ENCODE peak calls at places on chromosomes 11 and 22, in eight cellular contexts. One of them, this sample, is unnamed.

GRCh38 chr11:75499423-75500305 is 26.1 kb downstream of the GDPD5 start:
- DNase-seq in esophagus squamous epithelium: no peak
- DNase-seq in tibial nerve: peak; percentile 81
- DNase-seq in spleen: no peak
- DNase-seq in K562: no peak
- DNase-seq in HepG2: no peak
- DNase-seq in stomach: no peak
- DNase-seq in heart left ventricle: no peak
- DNase-seq in this sample: peak; percentile 89

GRCh38 chr11:12284321-12285050 is 92.9 kb upstream of the PARVA start:
- DNase-seq in spleen: no peak
- DNase-seq in K562: no peak
- DNase-seq in stomach: peak; percentile 24
- DNase-seq in heart left ventricle: no peak
- DNase-seq in tibial nerve: peak; percentile 4
- DNase-seq in esophagus squamous epithelium: no peak
- DNase-seq in HepG2: no peak
- DNase-seq in this sample: no peak

GRCh38 chr11:130301002-130301401 is 13.7 kb downstream of the ZBTB44 start:
- DNase-seq in stomach: no peak
- DNase-seq in K562: no peak
- DNase-seq in spleen: no peak
- DNase-seq in esophagus squamous epithelium: no peak
- DNase-seq in HepG2: no peak
- DNase-seq in tibial nerve: no peak
- DNase-seq in heart left ventricle: no peak
- DNase-seq in this sample: no peak

GRCh38 chr11:124123587-124123986 is 8.3 kb downstream of the VWA5A start:
- DNase-seq in spleen: no peak
- DNase-seq in HepG2: no peak
- DNase-seq in heart left ventricle: no peak
- DNase-seq in esophagus squamous epithelium: no peak
- DNase-seq in tibial nerve: no peak
- DNase-seq in K562: peak; percentile 38
- DNase-seq in stomach: no peak
- DNase-seq in this sample: no peak

GRCh38 chr11:25733777-25734176 is 598.2 kb upstream of the ANO3 start:
- DNase-seq in stomach: no peak
- DNase-seq in K562: no peak
- DNase-seq in spleen: no peak
- DNase-seq in HepG2: no peak
- DNase-seq in heart left ventricle: no peak
- DNase-seq in tibial nerve: no peak
- DNase-seq in esophagus squamous epithelium: no peak
- DNase-seq in this sample: no peak

GRCh38 chr22:40645579-40646197 is 9.2 kb upstream of the MRTFA start:
- DNase-seq in esophagus squamous epithelium: no peak
- DNase-seq in spleen: no peak
- DNase-seq in HepG2: no peak
- DNase-seq in K562: no peak
- DNase-seq in stomach: no peak
- DNase-seq in heart left ventricle: no peak
- DNase-seq in tibial nerve: no peak
- DNase-seq in this sample: no peak

GRCh38 chr11:44046202-44046601 is 1.6 kb upstream of the ACCSL start:
- DNase-seq in K562: no peak
- DNase-seq in tibial nerve: no peak
- DNase-seq in spleen: no peak
- DNase-seq in esophagus squamous epithelium: no peak
- DNase-seq in HepG2: no peak
- DNase-seq in stomach: no peak
- DNase-seq in heart left ventricle: no peak
- DNase-seq in this sample: no peak

GRCh38 chr11:118215262-118215661 is 9.5 kb downstream of the JAML start:
- DNase-seq in stomach: no peak
- DNase-seq in tibial nerve: no peak
- DNase-seq in heart left ventricle: no peak
- DNase-seq in HepG2: no peak
- DNase-seq in K562: no peak
- DNase-seq in esophagus squamous epithelium: no peak
- DNase-seq in spleen: no peak
- DNase-seq in this sample: no peak

GRCh38 chr11:65427691-65428577 is 5.3 kb downstream of the NEAT1 start:
- DNase-seq in tibial nerve: peak; percentile 48
- DNase-seq in K562: no peak
- DNase-seq in heart left ventricle: no peak
- DNase-seq in HepG2: no peak
- DNase-seq in stomach: peak; percentile 64
- DNase-seq in esophagus squamous epithelium: no peak
- DNase-seq in spleen: peak; percentile 74
- DNase-seq in this sample: no peak

GRCh38 chr11:65425105-65425970 is 2.7 kb downstream of the NEAT1 start:
- DNase-seq in stomach: peak; percentile 60
- DNase-seq in heart left ventricle: no peak
- DNase-seq in tibial nerve: peak; percentile 36
- DNase-seq in esophagus squamous epithelium: no peak
- DNase-seq in spleen: peak; percentile 85
- DNase-seq in K562: no peak
- DNase-seq in HepG2: no peak
- DNase-seq in this sample: no peak

GRCh38 chr11:65426839-65427690 is 4.5 kb downstream of the NEAT1 start:
- DNase-seq in K562: no peak
- DNase-seq in spleen: peak; percentile 76
- DNase-seq in esophagus squamous epithelium: no peak
- DNase-seq in tibial nerve: peak; percentile 55
- DNase-seq in stomach: peak; percentile 75
- DNase-seq in heart left ventricle: no peak
- DNase-seq in HepG2: no peak
- DNase-seq in this sample: no peak

GRCh38 chr11:65424200-65425104 is 1.9 kb downstream of the NEAT1 start:
- DNase-seq in esophagus squamous epithelium: no peak
- DNase-seq in K562: no peak
- DNase-seq in stomach: peak; percentile 55
- DNase-seq in heart left ventricle: no peak
- DNase-seq in spleen: peak; percentile 87
- DNase-seq in HepG2: no peak
- DNase-seq in tibial nerve: peak; percentile 55
- DNase-seq in this sample: no peak

DNA sequence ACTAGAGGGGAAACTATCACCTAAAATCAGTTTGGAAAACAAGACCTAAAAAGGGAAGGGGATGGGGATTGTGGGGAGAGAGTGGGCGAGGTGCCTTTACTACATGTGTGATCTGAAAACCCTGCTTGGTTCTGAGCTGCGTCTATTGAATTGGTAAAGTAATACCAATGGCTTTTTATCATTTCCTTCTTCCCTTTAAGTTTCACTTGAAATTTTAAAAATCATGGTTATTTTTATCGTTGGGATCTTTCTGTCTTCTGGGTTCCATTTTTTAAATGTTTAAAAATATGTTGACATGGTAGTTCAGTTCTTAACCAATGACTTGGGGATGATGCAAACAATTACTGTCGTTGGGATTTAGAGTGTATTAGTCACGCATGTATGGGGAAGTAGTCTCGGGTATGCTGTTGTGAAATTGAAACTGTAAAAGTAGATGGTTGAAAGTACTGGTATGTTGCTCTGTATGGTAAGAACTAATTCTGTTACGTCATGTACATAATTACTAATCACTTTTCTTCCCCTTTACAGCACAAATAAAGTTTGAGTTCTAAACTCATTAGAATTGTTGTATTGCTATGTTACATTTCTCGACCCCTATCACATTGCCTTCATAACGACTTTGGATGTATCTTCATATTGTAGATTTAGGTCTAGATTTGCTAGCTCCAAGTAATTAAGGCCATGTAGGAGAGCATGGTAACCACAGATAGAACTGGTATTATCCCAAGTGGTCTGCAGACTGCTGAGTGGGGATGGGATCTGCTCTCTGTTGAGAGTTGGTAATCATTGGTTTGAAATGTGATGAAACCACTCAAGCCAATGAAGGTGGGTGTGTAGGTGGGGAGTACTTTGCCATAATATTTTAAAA is 3.6 kb downstream of the NEAT1 start:
- DNase-seq in K562: no peak
- DNase-seq in heart left ventricle: no peak
- DNase-seq in spleen: no peak
- DNase-seq in stomach: peak; percentile 40
- DNase-seq in HepG2: no peak
- DNase-seq in esophagus squamous epithelium: no peak
- DNase-seq in tibial nerve: peak; percentile 37
- DNase-seq in this sample: no peak
- TF ChIP-seq POLR2A in K562: peak; percentile 65
- TF ChIP-seq POLR2A in heart left ventricle: no peak
- TF ChIP-seq POLR2A in spleen: no peak
- TF ChIP-seq POLR2A in stomach: no peak
- TF ChIP-seq POLR2A in HepG2: no peak
- TF ChIP-seq POLR2A in esophagus squamous epithelium: peak; percentile 44
- TF ChIP-seq POLR2A in tibial nerve: no peak
- TF ChIP-seq POLR2A in this sample: no peak

DNA sequence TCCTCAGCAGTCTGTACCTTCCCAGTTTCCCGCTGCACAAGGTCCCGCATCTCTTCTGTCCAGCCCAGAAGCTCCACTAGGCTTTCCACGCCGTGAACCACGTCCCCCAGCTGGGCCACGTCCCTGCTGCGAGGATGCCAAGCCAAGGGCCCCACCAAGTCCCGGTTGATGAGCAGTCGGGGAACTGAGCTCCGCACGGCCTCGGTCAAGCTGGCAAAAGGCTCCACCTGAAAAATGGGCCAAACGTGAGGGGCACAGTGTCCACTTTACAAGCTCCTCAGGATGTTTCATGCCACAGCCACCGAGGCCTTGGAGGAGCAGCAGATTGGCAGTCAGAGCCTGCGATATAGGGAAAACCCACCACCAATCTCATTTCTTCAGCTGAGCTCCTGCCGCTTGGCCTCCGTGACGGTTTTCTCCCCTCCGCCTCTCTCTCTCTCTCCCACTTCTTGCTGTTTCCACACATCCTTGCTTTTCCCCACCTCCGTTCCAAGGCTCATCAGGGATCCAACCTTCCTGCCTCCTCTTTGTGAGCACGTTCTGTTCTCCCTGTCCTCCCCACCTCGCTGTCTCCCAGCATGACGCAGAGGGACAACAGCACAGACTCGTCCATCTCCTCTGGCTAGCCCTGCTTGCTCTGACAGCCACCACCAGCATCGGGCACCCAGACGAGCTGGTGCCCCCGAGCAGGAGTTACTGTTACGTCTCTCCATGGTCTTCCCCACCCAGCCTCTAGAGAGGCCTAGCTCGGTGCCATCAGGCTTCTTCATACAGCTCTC is 11.5 kb downstream of the RIC8A start:
- DNase-seq in spleen: no peak
- DNase-seq in tibial nerve: no peak
- DNase-seq in K562: no peak
- DNase-seq in esophagus squamous epithelium: no peak
- DNase-seq in HepG2: no peak
- DNase-seq in heart left ventricle: no peak
- DNase-seq in stomach: peak; percentile 21
- DNase-seq in this sample: no peak
- TF ChIP-seq POLR2A in spleen: no peak
- TF ChIP-seq POLR2A in tibial nerve: no peak
- TF ChIP-seq POLR2A in K562: no peak
- TF ChIP-seq POLR2A in esophagus squamous epithelium: no peak
- TF ChIP-seq POLR2A in HepG2: no peak
- TF ChIP-seq POLR2A in heart left ventricle: no peak
- TF ChIP-seq POLR2A in stomach: no peak
- TF ChIP-seq POLR2A in this sample: no peak

GRCh38 chr22:30423959-30424380 is 1.6 kb upstream of the MTFP1 start:
- DNase-seq in K562: peak; percentile 91
- DNase-seq in heart left ventricle: peak; percentile 99
- DNase-seq in stomach: peak; percentile 99
- DNase-seq in tibial nerve: peak; percentile 99
- DNase-seq in spleen: peak; percentile 99
- DNase-seq in esophagus squamous epithelium: peak; percentile 94
- DNase-seq in HepG2: peak; percentile 99
- DNase-seq in this sample: peak; percentile 72

GRCh38 chr22:30426395-30427353 is 1.1 kb downstream of the MTFP1 start:
- DNase-seq in HepG2: peak; percentile 70
- DNase-seq in spleen: peak; percentile 93
- DNase-seq in stomach: peak; percentile 92
- DNase-seq in heart left ventricle: peak; percentile 73
- DNase-seq in esophagus squamous epithelium: no peak
- DNase-seq in tibial nerve: peak; percentile 77
- DNase-seq in K562: peak; percentile 57
- DNase-seq in this sample: no peak

GRCh38 chr22:30425327-30425615 is 297 bp upstream of the MTFP1 start:
- DNase-seq in esophagus squamous epithelium: no peak
- DNase-seq in HepG2: no peak
- DNase-seq in K562: no peak
- DNase-seq in spleen: no peak
- DNase-seq in heart left ventricle: no peak
- DNase-seq in stomach: no peak
- DNase-seq in tibial nerve: no peak
- DNase-seq in this sample: no peak

GRCh38 chr22:30424471-30425326 is 869 bp upstream of the MTFP1 start:
- DNase-seq in tibial nerve: peak; percentile 15
- DNase-seq in stomach: no peak
- DNase-seq in HepG2: no peak
- DNase-seq in heart left ventricle: no peak
- DNase-seq in spleen: no peak
- DNase-seq in K562: no peak
- DNase-seq in esophagus squamous epithelium: no peak
- DNase-seq in this sample: no peak

DNA sequence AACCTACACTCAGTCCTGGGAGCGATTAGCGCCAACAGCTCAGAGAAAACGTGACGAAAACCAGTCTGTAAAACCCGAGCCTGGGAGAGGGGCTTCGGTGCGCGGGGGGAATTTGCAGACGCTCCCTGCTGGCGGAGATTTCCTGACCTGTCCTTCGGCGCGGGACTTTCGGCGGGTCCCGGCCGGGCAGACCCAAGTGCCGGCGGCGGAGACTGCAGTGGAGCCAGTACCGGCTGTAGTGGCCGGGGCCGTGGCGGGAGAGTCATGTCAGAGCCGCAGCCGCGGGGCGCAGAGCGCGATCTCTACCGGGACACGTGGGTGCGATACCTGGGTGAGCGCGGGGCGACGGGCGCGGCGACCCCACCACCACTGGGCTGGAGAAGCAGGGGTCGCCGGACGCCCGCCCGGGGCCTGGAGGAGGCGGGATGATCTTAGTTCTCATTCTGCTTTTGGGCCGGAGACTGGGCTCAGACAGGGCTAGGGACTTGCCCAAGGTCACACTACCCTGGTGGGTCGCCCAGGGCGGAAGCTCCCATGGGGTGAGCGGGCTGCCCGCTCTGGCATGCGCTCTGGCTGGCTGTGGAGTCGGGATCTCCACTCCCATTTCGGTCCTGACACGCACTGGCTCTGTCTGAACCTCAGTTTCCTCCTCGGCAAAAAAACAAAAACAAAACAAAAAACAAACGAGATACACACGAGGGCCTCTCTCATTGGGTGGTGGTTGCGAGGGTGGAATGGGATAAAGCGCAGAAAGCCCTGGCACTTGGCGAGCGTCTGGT is at the start of gene MTFP1:
- DNase-seq in heart left ventricle: peak; percentile 54
- DNase-seq in esophagus squamous epithelium: no peak
- DNase-seq in tibial nerve: peak; percentile 25
- DNase-seq in K562: peak; percentile 62
- DNase-seq in HepG2: peak; percentile 66
- DNase-seq in stomach: peak; percentile 66
- DNase-seq in spleen: peak; percentile 89
- DNase-seq in this sample: no peak
- TF ChIP-seq POLR2A in heart left ventricle: no peak
- TF ChIP-seq POLR2A in esophagus squamous epithelium: no peak
- TF ChIP-seq POLR2A in tibial nerve: no peak
- TF ChIP-seq POLR2A in K562: peak; percentile 71
- TF ChIP-seq POLR2A in HepG2: peak; percentile 73
- TF ChIP-seq POLR2A in stomach: no peak
- TF ChIP-seq POLR2A in spleen: no peak
- TF ChIP-seq POLR2A in this sample: peak; percentile 29

GRCh38 chr11:30435488-30435887 is 112.6 kb downstream of the ARL14EP start:
- DNase-seq in stomach: no peak
- DNase-seq in tibial nerve: no peak
- DNase-seq in spleen: no peak
- DNase-seq in heart left ventricle: no peak
- DNase-seq in esophagus squamous epithelium: no peak
- DNase-seq in HepG2: no peak
- DNase-seq in K562: no peak
- DNase-seq in this sample: no peak

GRCh38 chr11:30431127-30431814 is 108.4 kb downstream of the ARL14EP start:
- DNase-seq in K562: no peak
- DNase-seq in heart left ventricle: no peak
- DNase-seq in stomach: no peak
- DNase-seq in esophagus squamous epithelium: no peak
- DNase-seq in spleen: no peak
- DNase-seq in tibial nerve: no peak
- DNase-seq in HepG2: no peak
- DNase-seq in this sample: no peak

GRCh38 chr11:30432716-30433115 is 109.8 kb downstream of the ARL14EP start:
- DNase-seq in heart left ventricle: no peak
- DNase-seq in stomach: no peak
- DNase-seq in K562: no peak
- DNase-seq in spleen: no peak
- DNase-seq in tibial nerve: no peak
- DNase-seq in esophagus squamous epithelium: no peak
- DNase-seq in HepG2: no peak
- DNase-seq in this sample: no peak

GRCh38 chr11:30432177-30432576 is 109.3 kb downstream of the ARL14EP start:
- DNase-seq in spleen: no peak
- DNase-seq in heart left ventricle: no peak
- DNase-seq in esophagus squamous epithelium: no peak
- DNase-seq in stomach: no peak
- DNase-seq in HepG2: no peak
- DNase-seq in K562: no peak
- DNase-seq in tibial nerve: no peak
- DNase-seq in this sample: no peak

GRCh38 chr11:30433831-30434230 is 110.9 kb downstream of the ARL14EP start:
- DNase-seq in tibial nerve: no peak
- DNase-seq in spleen: no peak
- DNase-seq in HepG2: no peak
- DNase-seq in heart left ventricle: no peak
- DNase-seq in esophagus squamous epithelium: no peak
- DNase-seq in stomach: no peak
- DNase-seq in K562: no peak
- DNase-seq in this sample: no peak
- TF ChIP-seq POLR2A in tibial nerve: no peak
- TF ChIP-seq POLR2A in spleen: no peak
- TF ChIP-seq POLR2A in HepG2: no peak
- TF ChIP-seq POLR2A in heart left ventricle: no peak
- TF ChIP-seq POLR2A in esophagus squamous epithelium: no peak
- TF ChIP-seq POLR2A in stomach: no peak
- TF ChIP-seq POLR2A in K562: no peak
- TF ChIP-seq POLR2A in this sample: no peak